ENCODE peak calls at places on chromosomes 4 and X, in eight cellular contexts. C is stimulated activated CD4-positive, alpha-beta T cell treated with anti-CD3 and anti-CD28 coated beads, Interleukin-1b, Interleukin-23, amount 100 ng/mL, for 4 hours; P is adipocyte; J is naive thymus-derived CD8-positive, alpha-beta T cell; F is caudate nucleus; T is CD4-positive, alpha-beta memory T cell; E is NCI-H146; N is Right ventricle myocardium superior. U is an unnamed sample.

GRCh38 chr4:83010111-83010521 is 507 bp downstream of the LIN54 start:
- DNase-seq in C (no peak), P (peak; percentile 64), J (no peak), F (no peak), T (peak; percentile 34), E (peak; percentile 6), N (no peak), U (no peak)

GRCh38 chrX:67503453-67503852 is 40.4 kb upstream of the AR start:
- DNase-seq in C (no peak), P (no peak), J (no peak), F (no peak), T (no peak), E (no peak), N (no peak), U (no peak)

GRCh38 chrX:123696334-123696733 is 36.5 kb downstream of the THOC2 start:
- DNase-seq in C (no peak), P (no peak), J (no peak), F (no peak), T (no peak), E (no peak), N (no peak), U (no peak)

GRCh38 chr4:7968262-7968896 is 28.7 kb upstream of the AFAP1 start:
- DNase-seq in C (no peak), P (no peak), J (no peak), F (no peak), T (no peak), E (no peak), N (no peak), U (no peak)

GRCh38 chr4:158782539-158783360 is 13.9 kb downstream of the FNIP2 start:
- DNase-seq in C (no peak), P (no peak), J (no peak), F (no peak), T (no peak), E (peak; percentile 25), N (no peak), U (no peak)

GRCh38 chr4:37219251-37219650 is 25.3 kb upstream of the NWD2 start:
- DNase-seq in C (no peak), P (no peak), J (no peak), F (no peak), T (no peak), E (no peak), N (no peak), U (no peak)

GRCh38 chrX:12950851-12951589 is 23.9 kb upstream of the TMSB4X start:
- DNase-seq in C (peak; percentile 57), P (no peak), J (peak; percentile 64), F (no peak), T (peak; percentile 76), E (peak; percentile 7), N (no peak), U (no peak)

GRCh38 chr4:55675196-55675793 is 39.2 kb upstream of the NMU start:
- DNase-seq in C (no peak), P (no peak), J (no peak), F (no peak), T (no peak), E (no peak), N (no peak), U (no peak)

GRCh38 chrX:123807825-123808416 is 51.9 kb upstream of the XIAP start:
- DNase-seq in C (no peak), P (peak; percentile 62), J (no peak), F (no peak), T (no peak), E (peak; percentile 60), N (no peak), U (no peak)

GRCh38 chr4:26192921-26193894 is 127.6 kb upstream of the RBPJ start:
- DNase-seq in C (no peak), P (no peak), J (no peak), F (no peak), T (no peak), E (no peak), N (no peak), U (no peak)

GRCh38 chr4:945274-946102 is 13.2 kb downstream of the TMEM175 start:
- DNase-seq in C (no peak), P (no peak), J (no peak), F (no peak), T (no peak), E (no peak), N (no peak), U (no peak)

GRCh38 chr4:184472540-184473264 is 1.6 kb downstream of the IRF2 start:
- DNase-seq in C (no peak), P (peak; percentile 86), J (peak; percentile 35), F (peak; percentile 48), T (peak; percentile 30), E (peak; percentile 61), N (peak; percentile 92), U (peak; percentile 88)

GRCh38 chr4:1638272-1638598 is 45.9 kb downstream of the FAM53A start:
- DNase-seq in C (no peak), P (no peak), J (no peak), F (no peak), T (no peak), E (no peak), N (no peak), U (no peak)

GRCh38 chrX:11899091-11899490 is 141.1 kb downstream of the MSL3 start:
- DNase-seq in C (no peak), P (no peak), J (no peak), F (no peak), T (no peak), E (no peak), N (no peak), U (no peak)